ENCODE peak calls at places on chromosome 3, in seven cellular contexts. K, D, O, W, T, X and N are unnamed samples.
A peak's percentile ranks its signal among the peaks of the same experiment; 100 is the strongest.

GRCh38 chr3:15795563-15796308 is 2.0 kb downstream of the ANKRD28 start:
- DNase-seq in X (no peak), D (no peak), K (peak; percentile 86), O (peak; percentile 83), T (no peak), W (peak; percentile 68), N (no peak)

GRCh38 chr3:31713820-31714511 is 181.2 kb downstream of the STT3B start:
- DNase-seq in W (no peak), X (no peak), O (no peak), T (no peak), K (no peak), D (no peak), N (no peak)

GRCh38 chr3:10283638-10284037 is 9.1 kb downstream of the GHRL start:
- DNase-seq in K (no peak), X (peak; percentile 88), D (no peak), T (no peak), W (no peak), O (no peak), N (no peak)

GRCh38 chr3:37457392-37458065 is 283.1 kb upstream of the LRRFIP2 start:
- DNase-seq in O (peak; percentile 54), K (peak; percentile 21), D (no peak), X (no peak), T (no peak), W (peak; percentile 6), N (no peak)

GRCh38 chr3:188198760-188199327 is 44.9 kb downstream of the LPP start:
- DNase-seq in D (no peak), W (no peak), T (peak; percentile 91), K (no peak), O (no peak), X (no peak), N (no peak)

GRCh38 chr3:38264307-38264706 is 1.3 kb upstream of the SLC22A13 start:
- DNase-seq in D (no peak), W (no peak), X (no peak), K (no peak), O (no peak), T (no peak), N (no peak)

GRCh38 chr3:127467386-127467785 is 123.1 kb downstream of the TPRA1 start:
- DNase-seq in D (no peak), W (no peak), X (no peak), O (peak; percentile 37), T (no peak), K (no peak), N (no peak)

GRCh38 chr3:308597-309321 is 112.2 kb downstream of the CHL1 start:
- DNase-seq in W (no peak), K (no peak), O (no peak), T (no peak), X (peak; percentile 64), D (no peak), N (no peak)

GRCh38 chr3:195255571-195256501 is 15.1 kb downstream of the XXYLT1 start:
- DNase-seq in O (no peak), D (no peak), K (no peak), T (peak; percentile 64), W (no peak), X (no peak), N (no peak)

GRCh38 chr3:23709987-23710386 is 95.8 kb upstream of the UBE2E1 start:
- DNase-seq in T (no peak), X (no peak), K (no peak), O (no peak), W (no peak), D (no peak), N (no peak)

GRCh38 chr3:189805375-189806067 is 174.3 kb downstream of the TP63 start:
- DNase-seq in X (no peak), T (no peak), O (no peak), K (no peak), D (no peak), W (no peak), N (no peak)

GRCh38 chr3:184409946-184410500 is 30.2 kb downstream of the CHRD start:
- DNase-seq in T (no peak), K (no peak), W (no peak), D (no peak), X (no peak), O (no peak), N (no peak)

GRCh38 chr3:126883241-126883640 is 99.7 kb upstream of the PLXNA1 start:
- DNase-seq in K (peak; percentile 48), D (no peak), T (no peak), X (no peak), O (peak; percentile 23), W (no peak), N (no peak)

GRCh38 chr3:133506215-133506901 is 67.1 kb upstream of the CDV3 start:
- DNase-seq in W (peak; percentile 75), O (no peak), X (no peak), D (no peak), T (no peak), K (no peak), N (no peak)

GRCh38 chr3:195458188-195458800 is 15.5 kb upstream of the ACAP2 start:
- DNase-seq in D (no peak), T (no peak), W (peak; percentile 32), K (no peak), X (no peak), O (peak; percentile 75), N (no peak)

GRCh38 chr3:50274371-50275104 is 4.3 kb upstream of the LSMEM2 start:
- DNase-seq in T (peak; percentile 80), K (peak; percentile 71), O (peak; percentile 66), D (peak; percentile 53), W (peak; percentile 70), X (peak; percentile 77), N (peak; percentile 56)

GRCh38 chr3:16743276-16743675 is 138.1 kb upstream of the DAZL start:
- DNase-seq in O (peak; percentile 61), T (no peak), W (no peak), K (no peak), X (no peak), D (no peak), N (no peak)

GRCh38 chr3:194294199-194294887 is 56.8 kb downstream of the CPN2 start:
- DNase-seq in X (no peak), W (no peak), D (no peak), O (no peak), K (no peak), T (peak; percentile 55), N (no peak)

GRCh38 chr3:158102219-158102612 is 4.0 kb downstream of the SHOX2 start:
- DNase-seq in D (no peak), X (no peak), K (no peak), O (no peak), T (no peak), W (no peak), N (no peak)

GRCh38 chr3:141537866-141538265 is 51.0 kb downstream of the RASA2 start:
- DNase-seq in K (no peak), X (no peak), W (no peak), D (no peak), O (peak; percentile 68), T (no peak), N (no peak)

GRCh38 chr3:78736863-78737262 is 1030.9 kb downstream of the ROBO1 start:
- DNase-seq in K (peak; percentile 67), D (no peak), T (no peak), O (peak; percentile 45), X (no peak), W (no peak), N (no peak)

GRCh38 chr3:14633417-14633816 is 18.1 kb upstream of the CCDC174 start:
- DNase-seq in W (no peak), X (no peak), K (no peak), T (no peak), O (no peak), D (no peak), N (no peak)

GRCh38 chr3:36843065-36844051 is 79.0 kb upstream of the DCLK3 start:
- DNase-seq in W (peak; percentile 19), K (peak; percentile 70), O (peak; percentile 30), T (no peak), X (no peak), D (peak; percentile 31), N (no peak)

GRCh38 chr3:7536921-7537320 is 676.0 kb downstream of the GRM7 start:
- DNase-seq in X (no peak), K (no peak), D (no peak), O (no peak), T (no peak), W (no peak), N (no peak)

GRCh38 chr3:158683216-158683975 is 10.9 kb upstream of the LXN start:
- DNase-seq in W (no peak), D (no peak), T (no peak), O (peak; percentile 66), X (no peak), K (peak; percentile 86), N (no peak)

GRCh38 chr3:127735767-127736693 is 63.3 kb downstream of the ABTB1 start:
- DNase-seq in X (peak; percentile 88), T (peak; percentile 74), W (peak; percentile 59), K (peak; percentile 92), D (no peak), O (peak; percentile 78), N (no peak)

GRCh38 chr3:137012097-137012501 is 54.3 kb downstream of the IL20RB start:
- DNase-seq in O (peak; percentile 39), T (no peak), K (peak; percentile 88), D (no peak), W (no peak), X (no peak), N (no peak)

GRCh38 chr3:414063-414462 is 217.5 kb downstream of the CHL1 start:
- DNase-seq in D (no peak), K (peak; percentile 36), T (no peak), O (peak; percentile 12), W (no peak), X (no peak), N (no peak)

GRCh38 chr3:72338942-72339749 is 509.1 kb downstream of the SHQ1 start:
- DNase-seq in T (no peak), X (peak; percentile 92), O (peak; percentile 90), K (peak; percentile 95), D (peak; percentile 32), W (peak; percentile 80), N (no peak)

GRCh38 chr3:28972921-28973320 is 307.9 kb upstream of the RBMS3 start:
- DNase-seq in W (no peak), D (no peak), K (peak; percentile 28), T (no peak), X (no peak), O (peak; percentile 38), N (no peak)

GRCh38 chr3:111315911-111316310 is 226.1 kb upstream of the CD96 start:
- DNase-seq in X (no peak), D (no peak), O (peak; percentile 56), K (peak; percentile 42), T (no peak), W (no peak), N (peak; percentile 12)

GRCh38 chr3:127686512-127686894 is 13.8 kb downstream of the ABTB1 start:
- DNase-seq in K (no peak), X (no peak), T (no peak), O (no peak), D (no peak), W (no peak), N (no peak)

GRCh38 chr3:10251006-10251405 is 2.7 kb downstream of the TATDN2 start:
- DNase-seq in W (no peak), O (no peak), T (no peak), D (no peak), X (no peak), K (no peak), N (no peak)

GRCh38 chr3:111885578-111885977 is 26.5 kb downstream of the PHLDB2 start:
- DNase-seq in D (no peak), X (no peak), K (no peak), T (no peak), W (no peak), O (no peak), N (no peak)

GRCh38 chr3:43559961-43560360 is 61.9 kb downstream of the ANO10 start:
- DNase-seq in X (no peak), D (no peak), O (no peak), W (no peak), K (no peak), T (no peak), N (no peak)

GRCh38 chr3:195574497-195575304 is 9.0 kb downstream of the APOD start:
- DNase-seq in W (no peak), D (no peak), T (no peak), K (no peak), X (no peak), O (peak; percentile 48), N (no peak)